ENCODE peak calls at places on chromosomes 2 and 18, in six cellular contexts. N, S, G, O, D and A are unnamed samples.

GRCh38 chr2:96556441-96557330 is 20.1 kb downstream of the ARID5A start:
- DNase-seq in N (peak), S (peak), G (peak), O (peak), D (no peak), A (no peak)

GRCh38 chr18:68874361-68874760 is 76.5 kb downstream of the CCDC102B start:
- DNase-seq in N (no peak), S (peak), G (no peak), O (no peak), D (no peak), A (no peak)

GRCh38 chr2:20868377-20868776 is 45.5 kb upstream of the LDAH start:
- DNase-seq in N (no peak), S (no peak), G (peak), O (peak), D (no peak), A (no peak)

GRCh38 chr2:172095146-172095904 is 7.4 kb downstream of the DLX2 start:
- DNase-seq in N (peak), S (peak), G (no peak), O (peak), D (peak), A (peak)

GRCh38 chr2:219079417-219079816 is 18.7 kb upstream of the IHH start:
- DNase-seq in N (no peak), S (peak), G (no peak), O (no peak), D (no peak), A (no peak)

GRCh38 chr2:41872646-41873045 is 175.2 kb upstream of the PKDCC start:
- DNase-seq in N (no peak), S (peak), G (no peak), O (no peak), D (no peak), A (no peak)

GRCh38 chr2:135182190-135182589 is 130.1 kb downstream of the RAB3GAP1 start:
- DNase-seq in N (peak), S (no peak), G (no peak), O (no peak), D (no peak), A (peak)

GRCh38 chr2:15142069-15142689 is 419.0 kb downstream of the NBAS start:
- DNase-seq in N (peak), S (no peak), G (peak), O (peak), D (peak), A (no peak)